ENCODE peak calls at places on chromosomes 11 and 22, in four cellular contexts. M is WTC11, Y is K562, B is GM12878. U is an unnamed sample.
A peak's percentile ranks its signal among the peaks of the same experiment; 100 is the strongest.

GRCh38 chr11:29623144-29623722 is 393.6 kb downstream of the KCNA4 start:
- DNase-seq in Y (no peak), B (no peak), M (peak; percentile 78), U (no peak)

GRCh38 chr11:19959697-19960096 is 200.6 kb downstream of the DBX1 start:
- DNase-seq in B (no peak), M (no peak), Y (no peak), U (no peak)

GRCh38 chr11:86718553-86718952 is 46.1 kb upstream of the ME3 start:
- DNase-seq in B (no peak), Y (no peak), M (no peak), U (no peak)

GRCh38 chr22:47351836-47352579 is 589.6 kb downstream of the TBC1D22A start:
- DNase-seq in B (no peak), M (no peak), Y (no peak), U (no peak)

GRCh38 chr11:111378773-111379499 is at the start of gene POU2AF1:
- DNase-seq in M (peak; percentile 45), B (peak; percentile 82), Y (no peak), U (no peak)

GRCh38 chr11:60887531-60887930 is 18.9 kb downstream of the PRPF19 start:
- DNase-seq in M (peak; percentile 60), Y (peak; percentile 74), B (no peak), U (peak; percentile 66)

GRCh38 chr11:61973603-61974162 is 6.2 kb upstream of the FTH1 start:
- DNase-seq in B (no peak), Y (no peak), M (no peak), U (peak; percentile 53)

GRCh38 chr22:49007013-49007653 is 820.5 kb downstream of the BRD1 start:
- DNase-seq in B (no peak), M (no peak), Y (no peak), U (no peak)

GRCh38 chr11:110665689-110666465 is 46.4 kb downstream of the ARHGAP20 start:
- DNase-seq in Y (no peak), M (no peak), B (no peak), U (no peak)

GRCh38 chr11:71998061-71998460 is 648 bp upstream of the IL18BP start:
- DNase-seq in B (no peak), M (no peak), Y (no peak), U (no peak)

GRCh38 chr22:46994265-46994664 is 231.8 kb downstream of the TBC1D22A start:
- DNase-seq in B (no peak), Y (no peak), M (no peak), U (no peak)

GRCh38 chr11:67596753-67597300 is 9.9 kb upstream of the NDUFV1 start:
- DNase-seq in Y (no peak), M (no peak), B (no peak), U (no peak)

GRCh38 chr11:35165416-35166368 is 26.7 kb downstream of the CD44 start:
- DNase-seq in Y (no peak), M (no peak), B (peak; percentile 99), U (no peak)

DNA sequence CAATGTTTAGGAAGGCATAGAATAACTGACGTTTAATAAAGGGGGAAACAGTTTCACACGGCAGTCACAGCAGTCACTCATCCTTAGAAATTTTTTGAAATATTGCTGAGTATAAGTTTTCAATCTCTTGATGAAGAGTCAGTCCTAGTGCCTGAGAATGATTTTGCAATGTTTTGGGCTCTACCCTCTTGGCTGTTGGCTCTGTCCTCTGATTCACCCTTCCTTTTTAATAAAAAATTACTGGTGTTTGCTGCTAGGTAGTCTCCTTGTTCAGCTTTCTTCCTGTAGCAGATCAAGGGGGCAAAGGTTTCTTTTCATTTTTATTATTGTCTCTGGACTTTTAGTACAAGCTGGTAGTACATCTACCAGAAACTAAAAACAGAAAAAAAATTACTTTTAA is 194.3 kb upstream of the ANO3 start:
- DNase-seq in Y (no peak), M (no peak), B (no peak), U (no peak)
- TF ChIP-seq TCF7 in Y (no peak), M (no peak), B (no peak), U (no peak)

DNA sequence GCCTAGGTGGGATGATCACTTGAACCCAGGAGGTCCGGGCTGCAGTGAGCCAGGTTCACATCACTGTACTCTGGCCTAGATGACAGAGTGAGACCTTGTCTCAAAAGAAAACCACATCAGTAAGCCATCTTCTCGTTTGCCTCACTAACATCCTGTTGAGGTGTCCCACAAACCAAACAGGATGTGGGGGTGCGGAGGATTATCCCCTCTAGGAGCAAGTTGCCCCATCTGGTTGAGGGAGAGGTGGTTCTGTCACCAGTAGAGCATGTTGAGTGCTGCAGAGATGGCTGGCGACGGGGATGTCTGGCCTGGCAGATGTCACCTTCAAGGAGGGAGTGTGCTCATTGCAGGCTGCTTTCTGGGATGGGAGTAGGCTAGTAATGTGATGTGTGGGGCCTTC is 72.4 kb downstream of the ZNRF3 start:
- DNase-seq in B (peak; percentile 60), M (no peak), Y (no peak), U (no peak)
- TF ChIP-seq TCF7 in B (peak; percentile 83), M (no peak), Y (no peak), U (no peak)

GRCh38 chr11:46991391-46991790 is 54.8 kb downstream of the CSTPP1 start:
- DNase-seq in M (no peak), B (no peak), Y (no peak), U (no peak)

GRCh38 chr11:46983598-46983997 is 47.0 kb downstream of the CSTPP1 start:
- DNase-seq in B (no peak), Y (no peak), M (no peak), U (no peak)

GRCh38 chr11:46984987-46985386 is 48.4 kb downstream of the CSTPP1 start:
- DNase-seq in M (no peak), Y (no peak), B (no peak), U (peak; percentile 84)

GRCh38 chr11:46982797-46983452 is 46.4 kb downstream of the CSTPP1 start:
- DNase-seq in B (no peak), M (no peak), Y (no peak), U (no peak)

DNA sequence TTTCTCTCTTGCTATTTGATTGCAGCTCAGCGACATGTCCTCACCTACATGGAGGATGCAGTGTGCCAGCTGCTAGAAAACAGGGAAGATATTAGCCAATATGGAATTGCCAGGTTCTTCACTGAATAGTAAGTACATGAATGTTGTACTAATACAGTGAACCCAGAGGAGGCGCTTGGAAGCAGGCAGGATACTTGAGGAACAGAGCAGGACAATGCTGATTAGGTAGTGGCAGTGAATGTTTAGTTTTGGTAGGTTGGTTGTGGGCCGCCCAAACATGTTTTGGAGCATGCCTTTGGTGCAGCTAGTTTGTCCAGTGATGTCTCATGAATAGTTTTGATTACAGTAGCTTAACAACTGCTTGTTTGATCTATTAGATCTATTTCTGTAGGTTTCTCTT is 50.6 kb downstream of the CSTPP1 start:
- DNase-seq in M (no peak), B (no peak), Y (no peak), U (no peak)
- TF ChIP-seq TCF7 in M (no peak), B (no peak), Y (no peak), U (no peak)

GRCh38 chr22:39299829-39300178 is 19.6 kb downstream of the RPL3 start:
- DNase-seq in B (peak; percentile 48), Y (no peak), M (no peak), U (no peak)

GRCh38 chr22:39301926-39302325 is 17.5 kb downstream of the RPL3 start:
- DNase-seq in M (no peak), Y (no peak), B (no peak), U (no peak)

GRCh38 chr22:39298194-39298987 is 21.0 kb downstream of the RPL3 start:
- DNase-seq in B (no peak), M (no peak), Y (no peak), U (no peak)

GRCh38 chr22:39301108-39301507 is 18.3 kb downstream of the RPL3 start:
- DNase-seq in Y (no peak), B (no peak), M (no peak), U (no peak)

GRCh38 chr22:39300198-39300830 is 19.1 kb downstream of the RPL3 start:
- DNase-seq in Y (no peak), B (no peak), M (peak; percentile 44), U (no peak)
- TF ChIP-seq TCF7 in Y (no peak), B (no peak), M (no peak), U (no peak)

GRCh38 chr11:73749118-73749517 is 11.8 kb downstream of the RAB6A start:
- DNase-seq in Y (no peak), B (no peak), M (no peak), U (peak; percentile 67)

GRCh38 chr11:73746701-73747100 is 14.2 kb downstream of the RAB6A start:
- DNase-seq in Y (no peak), B (no peak), M (no peak), U (no peak)

GRCh38 chr11:73750238-73750637 is 10.6 kb downstream of the RAB6A start:
- DNase-seq in M (no peak), Y (no peak), B (no peak), U (peak; percentile 42)

GRCh38 chr11:73747762-73748161 is 13.1 kb downstream of the RAB6A start:
- DNase-seq in M (no peak), B (no peak), Y (no peak), U (peak; percentile 63)

GRCh38 chr11:73748300-73748699 is 12.6 kb downstream of the RAB6A start:
- DNase-seq in M (no peak), B (no peak), Y (no peak), U (peak; percentile 87)
- TF ChIP-seq TCF7 in M (no peak), B (no peak), Y (no peak), U (peak; percentile 31)

GRCh38 chr11:117774553-117774952 is 22.5 kb downstream of the DSCAML1 start:
- DNase-seq in M (no peak), B (no peak), Y (no peak), U (no peak)

GRCh38 chr11:117771197-117771596 is 25.8 kb downstream of the DSCAML1 start:
- DNase-seq in Y (no peak), M (no peak), B (no peak), U (no peak)

GRCh38 chr11:117769530-117769929 is 27.5 kb downstream of the DSCAML1 start:
- DNase-seq in B (no peak), M (no peak), Y (no peak), U (no peak)

GRCh38 chr11:117772360-117772759 is 24.7 kb downstream of the DSCAML1 start:
- DNase-seq in M (no peak), Y (no peak), B (no peak), U (no peak)

GRCh38 chr11:117771841-117772240 is 25.2 kb downstream of the DSCAML1 start:
- DNase-seq in B (no peak), Y (no peak), M (no peak), U (no peak)
- TF ChIP-seq TCF7 in B (no peak), Y (no peak), M (no peak), U (no peak)

DNA sequence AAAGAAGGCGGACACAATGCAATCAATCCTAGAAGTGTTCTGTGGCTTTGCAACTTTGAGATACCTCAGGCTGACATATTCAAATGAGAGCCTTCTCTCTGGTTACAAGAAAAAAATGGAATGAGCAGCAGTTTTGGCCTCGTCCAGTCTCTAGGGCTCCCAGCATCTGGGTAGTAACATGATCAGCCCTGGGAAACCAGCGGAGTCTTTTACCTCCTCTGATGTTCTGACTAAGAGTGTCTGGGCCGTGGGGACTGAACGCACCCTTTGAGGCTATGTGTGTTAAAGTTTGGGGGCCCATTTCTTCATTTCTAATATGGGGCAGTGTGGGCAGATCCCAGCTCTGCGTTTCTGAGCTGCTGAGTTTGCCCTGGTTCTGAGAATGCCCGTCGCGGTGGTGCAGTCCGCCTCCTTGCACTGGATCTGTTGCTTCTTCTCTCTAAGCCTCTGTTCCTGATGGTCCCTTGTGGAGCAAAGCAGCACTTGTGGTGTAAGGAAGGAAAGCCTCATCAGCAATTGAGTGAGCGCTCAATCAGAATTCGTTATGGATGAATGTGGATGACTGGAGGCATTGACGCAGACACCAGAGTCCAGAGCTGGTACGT is 8.1 kb downstream of the PARVB start:
- DNase-seq in Y (no peak), M (no peak), B (no peak), U (no peak)
- TF ChIP-seq TCF7 in Y (no peak), M (no peak), B (no peak), U (no peak)

U was measured in HepG2.